ENCODE peak calls at places on chromosomes 1 and 21, in seven cellular contexts. E is fibroblast of lung, G is heart right ventricle, M is bronchial epithelial cell, F is Peyer's patch, Q is heart left ventricle, B is mammary epithelial cell. O is an unnamed sample.

GRCh38 chr1:211736351-211736915 is 61.0 kb upstream of the NEK2 start:
- DNase-seq in E (no peak), G (no peak), M (no peak), F (no peak), Q (no peak), B (peak; percentile 9), O (no peak)

GRCh38 chr1:177798614-177799013 is 171.2 kb downstream of the SEC16B start:
- DNase-seq in E (no peak), G (no peak), M (no peak), F (no peak), Q (no peak), B (no peak), O (no peak)

GRCh38 chr1:227729144-227729880 is 5.8 kb downstream of the JMJD4 start:
- DNase-seq in E (no peak), G (no peak), M (no peak), F (no peak), Q (no peak), B (no peak), O (no peak)

GRCh38 chr1:11792106-11792505 is 13.7 kb downstream of the MTHFR start:
- DNase-seq in E (no peak), G (peak; percentile 66), M (no peak), F (no peak), Q (peak; percentile 88), B (no peak), O (no peak)

GRCh38 chr1:67767103-67767502 is 66.2 kb downstream of the GNG12 start:
- DNase-seq in E (no peak), G (no peak), M (no peak), F (no peak), Q (no peak), B (no peak), O (no peak)

GRCh38 chr1:23384312-23385058 is 14.8 kb upstream of the ZNF436 start:
- DNase-seq in E (peak; percentile 53), G (no peak), M (peak; percentile 87), F (no peak), Q (no peak), B (peak; percentile 77), O (no peak)

GRCh38 chr1:9867408-9868243 is 42.4 kb downstream of the CTNNBIP1 start:
- DNase-seq in E (peak; percentile 69), G (peak; percentile 79), M (peak; percentile 47), F (peak; percentile 85), Q (peak; percentile 80), B (peak; percentile 61), O (peak; percentile 69)

GRCh38 chr21:26085882-26086281 is 84.7 kb downstream of the APP start:
- DNase-seq in E (no peak), G (no peak), M (no peak), F (no peak), Q (no peak), B (no peak), O (no peak)

GRCh38 chr1:56644941-56645662 is at the start of gene PRKAA2:
- DNase-seq in E (peak; percentile 14), G (peak; percentile 63), M (no peak), F (no peak), Q (peak; percentile 72), B (peak; percentile 6), O (peak; percentile 8)

GRCh38 chr1:236451796-236452373 is 57.8 kb downstream of the EDARADD start:
- DNase-seq in E (no peak), G (no peak), M (peak; percentile 8), F (no peak), Q (no peak), B (peak; percentile 6), O (no peak)

GRCh38 chr1:93907718-93908117 is 1.5 kb downstream of the GCLM start:
- DNase-seq in E (peak; percentile 51), G (peak; percentile 15), M (peak; percentile 24), F (no peak), Q (peak; percentile 43), B (peak; percentile 36), O (no peak)

GRCh38 chr1:11485191-11485590 is 6.2 kb downstream of the DISP3 start:
- DNase-seq in E (no peak), G (no peak), M (no peak), F (no peak), Q (no peak), B (no peak), O (no peak)

GRCh38 chr21:38985423-38986378 is 180.0 kb downstream of the ETS2 start:
- DNase-seq in E (peak; percentile 98), G (peak; percentile 65), M (peak; percentile 83), F (peak; percentile 21), Q (peak; percentile 89), B (peak; percentile 93), O (peak; percentile 34)

GRCh38 chr21:14356771-14357170 is 26.2 kb downstream of the HSPA13 start:
- DNase-seq in E (no peak), G (no peak), M (peak; percentile 89), F (no peak), Q (no peak), B (peak; percentile 88), O (no peak)

GRCh38 chr1:7177438-7178126 is 392.3 kb downstream of the CAMTA1 start:
- DNase-seq in E (no peak), G (no peak), M (no peak), F (no peak), Q (no peak), B (no peak), O (no peak)

GRCh38 chr1:180952657-180953013 is 39.9 kb downstream of the KIAA1614 start:
- DNase-seq in E (no peak), G (no peak), M (no peak), F (no peak), Q (no peak), B (no peak), O (no peak)

GRCh38 chr21:41962425-41962966 is 8.7 kb upstream of the C2CD2 start:
- DNase-seq in E (no peak), G (no peak), M (no peak), F (no peak), Q (no peak), B (no peak), O (no peak)

GRCh38 chr21:41966341-41966833 is 12.6 kb upstream of the C2CD2 start:
- DNase-seq in E (no peak), G (no peak), M (peak; percentile 38), F (peak; percentile 4), Q (no peak), B (no peak), O (no peak)

GRCh38 chr21:41965447-41966340 is 11.9 kb upstream of the C2CD2 start:
- DNase-seq in E (no peak), G (no peak), M (no peak), F (peak; percentile 10), Q (no peak), B (no peak), O (no peak)

GRCh38 chr21:41965045-41965444 is 11.2 kb upstream of the C2CD2 start:
- DNase-seq in E (no peak), G (no peak), M (no peak), F (peak; percentile 8), Q (no peak), B (no peak), O (no peak)

GRCh38 chr21:41964171-41964570 is 10.4 kb upstream of the C2CD2 start:
- DNase-seq in E (no peak), G (no peak), M (no peak), F (no peak), Q (no peak), B (no peak), O (no peak)
- TF ChIP-seq CTCF in E (no peak), G (no peak), M (no peak), F (no peak), Q (no peak), B (no peak), O (no peak)

GRCh38 chr1:203178083-203178482 is 2.5 kb upstream of the MYBPH start:
- DNase-seq in E (no peak), G (no peak), M (no peak), F (no peak), Q (no peak), B (no peak), O (no peak)
- H3K4me3 ChIP-seq in E (no peak overlapping the region), G (no peak overlapping the region), M (no peak overlapping the region), F (no peak overlapping the region), Q (no peak overlapping the region), B (no peak overlapping the region), O (no peak overlapping the region)

DNA sequence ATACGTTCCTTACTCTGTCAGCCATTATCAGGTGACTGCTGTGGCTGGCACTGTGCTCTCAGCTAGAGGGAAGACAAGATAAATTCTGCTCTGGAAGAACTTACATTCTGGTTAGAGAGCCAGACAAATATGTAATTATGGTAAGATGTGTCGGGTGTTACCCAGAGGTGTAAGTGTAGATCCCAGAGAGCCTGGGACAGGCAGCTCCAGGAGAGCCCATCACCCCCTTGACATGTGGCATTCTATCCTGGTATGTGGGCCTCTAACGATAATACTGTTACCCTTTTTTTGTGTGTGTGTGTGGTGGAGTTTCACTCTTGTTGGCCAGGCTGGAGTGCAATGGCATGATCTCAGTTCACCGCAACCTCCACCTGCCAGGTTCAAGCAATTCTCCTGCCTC is 19.0 kb downstream of the TRNAU1AP start:
- DNase-seq in E (no peak), G (no peak), M (no peak), F (no peak), Q (no peak), B (no peak), O (no peak)
- H3K36me3 ChIP-seq in E (peaks cover 8% of the 10 kb centered on the region), G (no peaks in the 10 kb centered on the region), M (peaks cover 12% of the 10 kb centered on the region), F (no peaks in the 10 kb centered on the region), Q (peaks cover 8% of the 10 kb centered on the region), B (peaks cover 31% of the 10 kb centered on the region), O (peaks cover 8% of the 10 kb centered on the region)

DNA sequence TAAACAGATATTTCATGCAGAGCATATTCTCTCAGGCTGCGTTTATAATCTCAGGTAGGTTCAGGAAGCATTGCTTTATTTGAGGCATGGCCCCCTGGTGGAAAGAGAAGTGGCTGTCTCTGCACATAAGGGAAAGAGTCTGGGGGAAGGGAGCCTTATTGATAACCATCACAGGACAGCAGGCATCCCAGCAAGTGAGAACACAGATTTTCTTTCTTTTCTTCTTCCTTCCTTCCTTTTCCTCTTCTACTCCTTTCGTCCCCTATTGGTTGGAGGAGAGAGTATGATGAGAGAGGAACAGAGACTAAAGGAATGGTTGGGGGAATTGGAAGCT is 21.9 kb downstream of the TSNAX start:
- DNase-seq in E (no peak), G (no peak), M (peak; percentile 25), F (no peak), Q (no peak), B (peak; percentile 17), O (no peak)
- TF ChIP-seq CTCF in E (peak; percentile 33), G (peak; percentile 42), M (peak; percentile 53), F (no peak), Q (peak; percentile 18), B (peak; percentile 52), O (peak; percentile 60)

GRCh38 chr1:2415801-2416208 is 3.4 kb upstream of the PEX10 start:
- DNase-seq in E (no peak), G (peak; percentile 23), M (peak; percentile 36), F (peak; percentile 70), Q (no peak), B (no peak), O (peak; percentile 65)
- H3K4me3 ChIP-seq in E (no peak overlapping the region), G (peak overlapping the region; percentile 47), M (peak overlapping the region; percentile 35), F (peak overlapping the region; percentile 30), Q (no peak overlapping the region), B (no peak overlapping the region), O (peak overlapping the region; percentile 75)

GRCh38 chr1:218983433-218983832 is 190.2 kb upstream of the LYPLAL1 start:
- DNase-seq in E (no peak), G (no peak), M (no peak), F (no peak), Q (no peak), B (no peak), O (no peak)
- H3K36me3 ChIP-seq in E (no peaks in the 10 kb centered on the region), G (no peaks in the 10 kb centered on the region), M (no peaks in the 10 kb centered on the region), F (no peaks in the 10 kb centered on the region), Q (no peaks in the 10 kb centered on the region), B (no peaks in the 10 kb centered on the region), O (no peaks in the 10 kb centered on the region)

O was measured in GM06990.